ENCODE peak calls at places on chromosome 14, in four cellular contexts. T is cardiac fibroblast, W is uterus, E is RPMI7951. Q is an unnamed sample.
A peak's percentile ranks its signal among the peaks of the same experiment; 100 is the strongest.

GRCh38 chr14:60648934-60649814 is at the start of gene SIX1:
- DNase-seq in T (peak; percentile 91), W (peak; percentile 54), E (peak; percentile 92), Q (peak; percentile 79)

GRCh38 chr14:68986225-68986624 is 7.1 kb upstream of the ACTN1 start:
- DNase-seq in E (no peak), T (no peak), W (no peak), Q (no peak)

GRCh38 chr14:67418368-67419174 is 6.6 kb upstream of the PLEK2 start:
- DNase-seq in T (peak; percentile 15), W (no peak), E (peak; percentile 48), Q (no peak)

GRCh38 chr14:69695664-69696527 is 71.0 kb upstream of the SRSF5 start:
- DNase-seq in E (no peak), T (peak; percentile 55), W (no peak), Q (no peak)

GRCh38 chr14:31205681-31206535 is 1.7 kb downstream of the HECTD1 start:
- DNase-seq in E (peak; percentile 58), W (no peak), T (peak; percentile 82), Q (no peak)

GRCh38 chr14:69755784-69756183 is 11.2 kb upstream of the SRSF5 start:
- DNase-seq in E (no peak), W (no peak), T (no peak), Q (no peak)

GRCh38 chr14:69858801-69859200 is 20.4 kb upstream of the SMOC1 start:
- DNase-seq in T (no peak), W (no peak), E (no peak), Q (peak; percentile 24)

GRCh38 chr14:76083796-76084195 is 67.9 kb upstream of the GPATCH2L start:
- DNase-seq in E (no peak), T (no peak), W (no peak), Q (no peak)

Q was measured in coronary artery.